ENCODE peak calls at places on chromosome 18, in six cellular contexts. One of them, this sample, is unnamed.
A peak's percentile ranks its signal among the peaks of the same experiment; 100 is the strongest.

GRCh38 chr18:50079571-50080295 is 115.2 kb downstream of the MYO5B start:
- DNase-seq in naive thymus-derived CD8-positive, alpha-beta T cell: no peak
- DNase-seq in uterus: no peak
- DNase-seq in right cardiac atrium: peak; percentile 87
- DNase-seq in stromal cell of bone marrow: no peak
- DNase-seq in activated T-helper 1 cell treated with anti-CD3 and anti-CD28 coated beads, Interleukin-2, amount 50 U/mL, for 16 hours: no peak
- DNase-seq in this sample: peak; percentile 64

GRCh38 chr18:9366126-9366714 is 31.6 kb downstream of the TWSG1 start:
- DNase-seq in naive thymus-derived CD8-positive, alpha-beta T cell: no peak
- DNase-seq in uterus: no peak
- DNase-seq in right cardiac atrium: no peak
- DNase-seq in stromal cell of bone marrow: peak; percentile 40
- DNase-seq in activated T-helper 1 cell treated with anti-CD3 and anti-CD28 coated beads, Interleukin-2, amount 50 U/mL, for 16 hours: no peak
- DNase-seq in this sample: peak; percentile 32

GRCh38 chr18:48820483-48821250 is 130.1 kb downstream of the SMAD7 start:
- DNase-seq in naive thymus-derived CD8-positive, alpha-beta T cell: no peak
- DNase-seq in uterus: peak; percentile 8
- DNase-seq in right cardiac atrium: peak; percentile 31
- DNase-seq in stromal cell of bone marrow: no peak
- DNase-seq in activated T-helper 1 cell treated with anti-CD3 and anti-CD28 coated beads, Interleukin-2, amount 50 U/mL, for 16 hours: no peak
- DNase-seq in this sample: peak; percentile 13

GRCh38 chr18:37175727-37176126 is 346.8 kb downstream of the KIAA1328 start:
- DNase-seq in naive thymus-derived CD8-positive, alpha-beta T cell: no peak
- DNase-seq in uterus: no peak
- DNase-seq in right cardiac atrium: no peak
- DNase-seq in stromal cell of bone marrow: no peak
- DNase-seq in activated T-helper 1 cell treated with anti-CD3 and anti-CD28 coated beads, Interleukin-2, amount 50 U/mL, for 16 hours: no peak
- DNase-seq in this sample: no peak

GRCh38 chr18:4858378-4859127 is 338.5 kb downstream of the AKAIN1 start:
- DNase-seq in naive thymus-derived CD8-positive, alpha-beta T cell: no peak
- DNase-seq in uterus: no peak
- DNase-seq in right cardiac atrium: no peak
- DNase-seq in stromal cell of bone marrow: no peak
- DNase-seq in activated T-helper 1 cell treated with anti-CD3 and anti-CD28 coated beads, Interleukin-2, amount 50 U/mL, for 16 hours: no peak
- DNase-seq in this sample: no peak

GRCh38 chr18:49023938-49024341 is 73.2 kb upstream of the SMAD7 start:
- DNase-seq in naive thymus-derived CD8-positive, alpha-beta T cell: no peak
- DNase-seq in uterus: no peak
- DNase-seq in right cardiac atrium: no peak
- DNase-seq in stromal cell of bone marrow: no peak
- DNase-seq in activated T-helper 1 cell treated with anti-CD3 and anti-CD28 coated beads, Interleukin-2, amount 50 U/mL, for 16 hours: no peak
- DNase-seq in this sample: peak; percentile 58

GRCh38 chr18:48791636-48792105 is 159.1 kb downstream of the SMAD7 start:
- DNase-seq in naive thymus-derived CD8-positive, alpha-beta T cell: no peak
- DNase-seq in uterus: no peak
- DNase-seq in right cardiac atrium: peak; percentile 32
- DNase-seq in stromal cell of bone marrow: no peak
- DNase-seq in activated T-helper 1 cell treated with anti-CD3 and anti-CD28 coated beads, Interleukin-2, amount 50 U/mL, for 16 hours: no peak
- DNase-seq in this sample: peak; percentile 53

GRCh38 chr18:56921888-56922480 is 224.9 kb upstream of the BOD1L2 start:
- DNase-seq in naive thymus-derived CD8-positive, alpha-beta T cell: no peak
- DNase-seq in uterus: no peak
- DNase-seq in right cardiac atrium: no peak
- DNase-seq in stromal cell of bone marrow: no peak
- DNase-seq in activated T-helper 1 cell treated with anti-CD3 and anti-CD28 coated beads, Interleukin-2, amount 50 U/mL, for 16 hours: no peak
- DNase-seq in this sample: no peak

GRCh38 chr18:76572517-76573247 is 77.6 kb upstream of the ZNF516 start:
- DNase-seq in naive thymus-derived CD8-positive, alpha-beta T cell: no peak
- DNase-seq in uterus: no peak
- DNase-seq in right cardiac atrium: no peak
- DNase-seq in stromal cell of bone marrow: no peak
- DNase-seq in activated T-helper 1 cell treated with anti-CD3 and anti-CD28 coated beads, Interleukin-2, amount 50 U/mL, for 16 hours: no peak
- DNase-seq in this sample: no peak

GRCh38 chr18:48835119-48835518 is 115.6 kb downstream of the SMAD7 start:
- DNase-seq in naive thymus-derived CD8-positive, alpha-beta T cell: no peak
- DNase-seq in uterus: no peak
- DNase-seq in right cardiac atrium: no peak
- DNase-seq in stromal cell of bone marrow: no peak
- DNase-seq in activated T-helper 1 cell treated with anti-CD3 and anti-CD28 coated beads, Interleukin-2, amount 50 U/mL, for 16 hours: no peak
- DNase-seq in this sample: no peak

GRCh38 chr18:32355896-32356295 is 114.8 kb downstream of the GAREM1 start:
- DNase-seq in naive thymus-derived CD8-positive, alpha-beta T cell: no peak
- DNase-seq in uterus: no peak
- DNase-seq in right cardiac atrium: no peak
- DNase-seq in stromal cell of bone marrow: peak; percentile 39
- DNase-seq in activated T-helper 1 cell treated with anti-CD3 and anti-CD28 coated beads, Interleukin-2, amount 50 U/mL, for 16 hours: no peak
- DNase-seq in this sample: no peak

GRCh38 chr18:8969639-8970378 is 132.7 kb upstream of the NDUFV2 start:
- DNase-seq in naive thymus-derived CD8-positive, alpha-beta T cell: no peak
- DNase-seq in uterus: no peak
- DNase-seq in right cardiac atrium: no peak
- DNase-seq in stromal cell of bone marrow: no peak
- DNase-seq in activated T-helper 1 cell treated with anti-CD3 and anti-CD28 coated beads, Interleukin-2, amount 50 U/mL, for 16 hours: no peak
- DNase-seq in this sample: no peak

GRCh38 chr18:13487237-13487636 is 239.1 kb downstream of the FAM210A start:
- DNase-seq in naive thymus-derived CD8-positive, alpha-beta T cell: no peak
- DNase-seq in uterus: no peak
- DNase-seq in right cardiac atrium: no peak
- DNase-seq in stromal cell of bone marrow: no peak
- DNase-seq in activated T-helper 1 cell treated with anti-CD3 and anti-CD28 coated beads, Interleukin-2, amount 50 U/mL, for 16 hours: no peak
- DNase-seq in this sample: no peak

GRCh38 chr18:6672909-6673308 is 56.6 kb upstream of the ARHGAP28 start:
- DNase-seq in naive thymus-derived CD8-positive, alpha-beta T cell: no peak
- DNase-seq in uterus: no peak
- DNase-seq in right cardiac atrium: no peak
- DNase-seq in stromal cell of bone marrow: no peak
- DNase-seq in activated T-helper 1 cell treated with anti-CD3 and anti-CD28 coated beads, Interleukin-2, amount 50 U/mL, for 16 hours: no peak
- DNase-seq in this sample: no peak

This sample was measured in tibial artery.